ENCODE peak calls at places on chromosomes 1 and 21, in four cellular contexts. P is A673, X is fibroblast of lung, L is esophagus squamous epithelium. Q is an unnamed sample.

GRCh38 chr21:26127918-26128317 is 42.7 kb downstream of the APP start:
- DNase-seq in P (peak; percentile 63), X (peak; percentile 54), L (no peak), Q (peak; percentile 43)

GRCh38 chr1:12453400-12454343 is 164.3 kb downstream of the DHRS3 start:
- DNase-seq in P (no peak), X (no peak), L (no peak), Q (no peak)

GRCh38 chr1:205030916-205031315 is 12.1 kb upstream of the CNTN2 start:
- DNase-seq in P (no peak), X (no peak), L (no peak), Q (no peak)

GRCh38 chr1:98557808-98558390 is 103.6 kb upstream of the SNX7 start:
- DNase-seq in P (peak; percentile 10), X (no peak), L (no peak), Q (no peak)

GRCh38 chr1:202656057-202656456 is 54.2 kb downstream of the SYT2 start:
- DNase-seq in P (no peak), X (peak; percentile 15), L (no peak), Q (no peak)

GRCh38 chr1:211642870-211643269 is 32.6 kb downstream of the NEK2 start:
- DNase-seq in P (no peak), X (no peak), L (no peak), Q (no peak)

GRCh38 chr1:193322218-193322617 is 135.8 kb upstream of the B3GALT2 start:
- DNase-seq in P (peak; percentile 68), X (peak; percentile 79), L (no peak), Q (peak; percentile 86)

GRCh38 chr1:119266386-119266785 is 102.2 kb upstream of the HAO2 start:
- DNase-seq in P (no peak), X (no peak), L (no peak), Q (no peak)

GRCh38 chr1:214943054-214943453 is 139.5 kb upstream of the KCNK2 start:
- DNase-seq in P (no peak), X (no peak), L (no peak), Q (no peak)

GRCh38 chr1:53266038-53266437 is 27.7 kb upstream of the MAGOH start:
- DNase-seq in P (peak; percentile 27), X (peak; percentile 5), L (no peak), Q (no peak)
- TF ChIP-seq CTCF in P (peak; percentile 25), X (no peak), L (no peak), Q (peak; percentile 28)

DNA sequence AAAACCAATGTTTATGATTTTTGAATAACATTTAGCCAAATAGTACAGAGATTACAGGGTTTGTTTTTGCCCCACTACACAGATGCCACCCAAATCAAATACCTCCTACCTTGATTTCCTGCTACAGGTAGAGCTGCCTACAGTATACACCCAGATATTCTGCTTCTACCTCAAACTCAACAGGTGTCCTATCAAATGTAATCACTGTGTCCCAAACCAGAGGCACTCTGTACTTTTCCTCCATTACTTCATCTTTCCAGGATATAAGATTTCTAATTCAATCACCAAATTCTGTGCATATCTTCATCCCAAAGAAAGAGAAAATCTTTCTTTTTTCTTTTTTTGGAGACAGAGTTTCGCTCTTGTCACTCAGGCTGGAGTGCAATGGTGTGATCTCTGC is 9.6 kb downstream of the PUM1 start:
- DNase-seq in P (no peak), X (no peak), L (no peak), Q (no peak)
- H3K4me3 ChIP-seq in P (no peak overlapping the region), X (no peak overlapping the region), L (no peak overlapping the region), Q (no peak overlapping the region)

GRCh38 chr1:175463856-175464255 is 271.3 kb upstream of the KIAA0040 start:
- DNase-seq in P (no peak), X (no peak), L (no peak), Q (no peak)
- TF ChIP-seq CTCF in P (no peak), X (no peak), L (no peak), Q (no peak)

DNA sequence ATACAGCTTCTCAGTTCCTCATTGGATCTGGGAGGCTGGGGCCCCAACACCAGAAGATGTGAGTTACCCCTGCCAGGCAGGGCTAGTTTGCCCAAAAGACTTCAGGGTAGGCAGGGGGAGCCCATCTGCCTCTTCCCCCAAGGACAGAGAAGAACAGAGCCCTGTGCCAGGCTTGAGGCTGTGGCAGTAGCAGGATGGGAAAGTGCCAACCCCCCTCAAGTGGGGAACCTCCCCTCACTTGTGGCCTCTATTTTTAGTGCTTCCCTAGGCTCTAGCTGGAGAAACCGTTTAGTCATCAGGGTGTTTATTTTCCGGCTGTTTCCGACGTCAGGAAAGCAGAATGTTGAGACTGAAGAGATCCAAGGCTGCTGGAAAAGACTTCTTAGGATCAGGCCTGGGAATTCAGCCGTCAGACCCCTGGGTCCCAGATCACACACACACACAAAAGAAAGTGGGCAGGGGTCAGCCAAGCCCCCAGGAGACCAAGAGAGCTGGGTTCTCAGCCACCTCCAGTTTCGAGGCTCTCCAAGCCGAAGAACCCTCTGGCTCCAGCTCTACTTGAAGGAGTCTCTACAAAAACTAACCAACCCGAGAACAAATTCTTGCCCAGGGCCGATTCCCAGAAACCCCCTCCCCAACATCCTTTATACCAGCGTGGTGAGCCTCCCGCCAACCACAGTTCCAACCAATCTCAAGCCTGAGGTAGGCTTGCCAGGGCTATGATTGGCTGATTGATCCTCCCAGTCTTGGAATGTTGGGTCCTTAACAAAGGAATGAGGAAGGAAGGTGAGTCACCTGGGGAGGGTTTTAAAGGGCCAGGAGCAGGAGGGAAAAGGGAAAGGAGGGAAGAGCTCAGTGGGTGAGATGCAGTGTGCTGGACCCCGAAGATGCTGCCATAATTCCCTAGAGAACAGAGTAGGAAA is 2.4 kb upstream of the MEF2D start:
- DNase-seq in P (no peak), X (peak; percentile 96), L (no peak), Q (peak; percentile 97)
- H3K4me3 ChIP-seq in P (no peak overlapping the region), X (peak overlapping the region; percentile 39), L (no peak overlapping the region), Q (peak overlapping the region; percentile 44)

Q was measured in fibroblast of the aortic adventitia.